ENCODE peak calls at places on chromosome 22, in six cellular contexts. One of them, this sample, is unnamed.

GRCh38 chr22:46649176-46650077 is 29.2 kb downstream of the GRAMD4 start:
- DNase-seq in NCI-H1930: no peak
- DNase-seq in H54: no peak
- DNase-seq in posterior cingulate gyrus: no peak
- DNase-seq in activated CD4-positive, alpha-beta T cell treated with anti-CD3 and anti-CD28 coated beads for 24 hours: no peak
- DNase-seq in DMS153: peak; percentile 79
- DNase-seq in this sample: no peak

GRCh38 chr22:30876221-30876751 is 92.3 kb downstream of the MORC2 start:
- DNase-seq in NCI-H1930: no peak
- DNase-seq in H54: no peak
- DNase-seq in posterior cingulate gyrus: no peak
- DNase-seq in activated CD4-positive, alpha-beta T cell treated with anti-CD3 and anti-CD28 coated beads for 24 hours: no peak
- DNase-seq in DMS153: no peak
- DNase-seq in this sample: no peak

GRCh38 chr22:49107961-49108530 is 719.6 kb downstream of the BRD1 start:
- DNase-seq in NCI-H1930: no peak
- DNase-seq in H54: no peak
- DNase-seq in posterior cingulate gyrus: no peak
- DNase-seq in activated CD4-positive, alpha-beta T cell treated with anti-CD3 and anti-CD28 coated beads for 24 hours: no peak
- DNase-seq in DMS153: no peak
- DNase-seq in this sample: no peak

GRCh38 chr22:41043727-41044126 is 48.7 kb upstream of the EP300 start:
- DNase-seq in NCI-H1930: no peak
- DNase-seq in H54: no peak
- DNase-seq in posterior cingulate gyrus: no peak
- DNase-seq in activated CD4-positive, alpha-beta T cell treated with anti-CD3 and anti-CD28 coated beads for 24 hours: no peak
- DNase-seq in DMS153: no peak
- DNase-seq in this sample: no peak

GRCh38 chr22:31241936-31242335 is 29.8 kb downstream of the LIMK2 start:
- DNase-seq in NCI-H1930: no peak
- DNase-seq in H54: no peak
- DNase-seq in posterior cingulate gyrus: no peak
- DNase-seq in activated CD4-positive, alpha-beta T cell treated with anti-CD3 and anti-CD28 coated beads for 24 hours: no peak
- DNase-seq in DMS153: no peak
- DNase-seq in this sample: no peak

GRCh38 chr22:24495365-24495675 is 188 bp downstream of the UPB1 start:
- DNase-seq in NCI-H1930: no peak
- DNase-seq in H54: no peak
- DNase-seq in posterior cingulate gyrus: no peak
- DNase-seq in activated CD4-positive, alpha-beta T cell treated with anti-CD3 and anti-CD28 coated beads for 24 hours: no peak
- DNase-seq in DMS153: no peak
- DNase-seq in this sample: no peak

GRCh38 chr22:50695421-50696250 is 23.0 kb downstream of the SHANK3 start:
- DNase-seq in NCI-H1930: no peak
- DNase-seq in H54: no peak
- DNase-seq in posterior cingulate gyrus: peak; percentile 6
- DNase-seq in activated CD4-positive, alpha-beta T cell treated with anti-CD3 and anti-CD28 coated beads for 24 hours: no peak
- DNase-seq in DMS153: peak; percentile 19
- DNase-seq in this sample: no peak

GRCh38 chr22:50672471-50673230 is at the start of gene SHANK3:
- DNase-seq in NCI-H1930: no peak
- DNase-seq in H54: no peak
- DNase-seq in posterior cingulate gyrus: no peak
- DNase-seq in activated CD4-positive, alpha-beta T cell treated with anti-CD3 and anti-CD28 coated beads for 24 hours: no peak
- DNase-seq in DMS153: no peak
- DNase-seq in this sample: no peak

GRCh38 chr22:24142241-24142640 is 39.0 kb upstream of the SUSD2 start:
- DNase-seq in NCI-H1930: no peak
- DNase-seq in H54: no peak
- DNase-seq in posterior cingulate gyrus: no peak
- DNase-seq in activated CD4-positive, alpha-beta T cell treated with anti-CD3 and anti-CD28 coated beads for 24 hours: no peak
- DNase-seq in DMS153: no peak
- DNase-seq in this sample: no peak

GRCh38 chr22:44437493-44438015 is 60.5 kb downstream of the RTL6 start:
- DNase-seq in NCI-H1930: no peak
- DNase-seq in H54: peak; percentile 73
- DNase-seq in posterior cingulate gyrus: no peak
- DNase-seq in activated CD4-positive, alpha-beta T cell treated with anti-CD3 and anti-CD28 coated beads for 24 hours: no peak
- DNase-seq in DMS153: no peak
- DNase-seq in this sample: no peak

GRCh38 chr22:17710023-17710422 is 64.2 kb downstream of the BID start:
- DNase-seq in NCI-H1930: no peak
- DNase-seq in H54: no peak
- DNase-seq in posterior cingulate gyrus: no peak
- DNase-seq in activated CD4-positive, alpha-beta T cell treated with anti-CD3 and anti-CD28 coated beads for 24 hours: no peak
- DNase-seq in DMS153: no peak
- DNase-seq in this sample: no peak

GRCh38 chr22:20550851-20551744 is 43.7 kb downstream of the MED15 start:
- DNase-seq in NCI-H1930: no peak
- DNase-seq in H54: no peak
- DNase-seq in posterior cingulate gyrus: peak; percentile 41
- DNase-seq in activated CD4-positive, alpha-beta T cell treated with anti-CD3 and anti-CD28 coated beads for 24 hours: peak; percentile 45
- DNase-seq in DMS153: no peak
- DNase-seq in this sample: peak; percentile 33

GRCh38 chr22:18156878-18157713 is 7.1 kb downstream of the USP18 start:
- DNase-seq in NCI-H1930: peak; percentile 35
- DNase-seq in H54: peak; percentile 87
- DNase-seq in posterior cingulate gyrus: peak; percentile 43
- DNase-seq in activated CD4-positive, alpha-beta T cell treated with anti-CD3 and anti-CD28 coated beads for 24 hours: peak; percentile 42
- DNase-seq in DMS153: peak; percentile 23
- DNase-seq in this sample: peak; percentile 8

GRCh38 chr22:26893711-26894110 is 236.3 kb downstream of the MIAT start:
- DNase-seq in NCI-H1930: no peak
- DNase-seq in H54: no peak
- DNase-seq in posterior cingulate gyrus: no peak
- DNase-seq in activated CD4-positive, alpha-beta T cell treated with anti-CD3 and anti-CD28 coated beads for 24 hours: no peak
- DNase-seq in DMS153: no peak
- DNase-seq in this sample: no peak

GRCh38 chr22:36885474-36885873 is 24.7 kb downstream of the NCF4 start:
- DNase-seq in NCI-H1930: no peak
- DNase-seq in H54: no peak
- DNase-seq in posterior cingulate gyrus: no peak
- DNase-seq in activated CD4-positive, alpha-beta T cell treated with anti-CD3 and anti-CD28 coated beads for 24 hours: no peak
- DNase-seq in DMS153: no peak
- DNase-seq in this sample: no peak

GRCh38 chr22:28048529-28048928 is 129.5 kb upstream of the PITPNB start:
- DNase-seq in NCI-H1930: no peak
- DNase-seq in H54: no peak
- DNase-seq in posterior cingulate gyrus: no peak
- DNase-seq in activated CD4-positive, alpha-beta T cell treated with anti-CD3 and anti-CD28 coated beads for 24 hours: no peak
- DNase-seq in DMS153: no peak
- DNase-seq in this sample: no peak

GRCh38 chr22:50456466-50457234 is 18.2 kb downstream of the SBF1 start:
- DNase-seq in NCI-H1930: no peak
- DNase-seq in H54: no peak
- DNase-seq in posterior cingulate gyrus: no peak
- DNase-seq in activated CD4-positive, alpha-beta T cell treated with anti-CD3 and anti-CD28 coated beads for 24 hours: no peak
- DNase-seq in DMS153: no peak
- DNase-seq in this sample: no peak

GRCh38 chr22:40714514-40714966 is 35.3 kb downstream of the MCHR1 start:
- DNase-seq in NCI-H1930: no peak
- DNase-seq in H54: no peak
- DNase-seq in posterior cingulate gyrus: no peak
- DNase-seq in activated CD4-positive, alpha-beta T cell treated with anti-CD3 and anti-CD28 coated beads for 24 hours: no peak
- DNase-seq in DMS153: no peak
- DNase-seq in this sample: no peak

GRCh38 chr22:37147186-37147990 is 2.3 kb downstream of the IL2RB start:
- DNase-seq in NCI-H1930: no peak
- DNase-seq in H54: no peak
- DNase-seq in posterior cingulate gyrus: no peak
- DNase-seq in activated CD4-positive, alpha-beta T cell treated with anti-CD3 and anti-CD28 coated beads for 24 hours: no peak
- DNase-seq in DMS153: no peak
- DNase-seq in this sample: no peak

GRCh38 chr22:41092023-41092817 is at the start of gene EP300:
- DNase-seq in NCI-H1930: peak; percentile 62
- DNase-seq in H54: peak; percentile 28
- DNase-seq in posterior cingulate gyrus: peak; percentile 72
- DNase-seq in activated CD4-positive, alpha-beta T cell treated with anti-CD3 and anti-CD28 coated beads for 24 hours: peak; percentile 79
- DNase-seq in DMS153: peak; percentile 49
- DNase-seq in this sample: peak; percentile 83

GRCh38 chr22:43955883-43956286 is 643 bp downstream of the SAMM50 start:
- DNase-seq in NCI-H1930: no peak
- DNase-seq in H54: no peak
- DNase-seq in posterior cingulate gyrus: no peak
- DNase-seq in activated CD4-positive, alpha-beta T cell treated with anti-CD3 and anti-CD28 coated beads for 24 hours: no peak
- DNase-seq in DMS153: no peak
- DNase-seq in this sample: peak; percentile 10

GRCh38 chr22:20024225-20025087 is 3.5 kb downstream of the TANGO2 start:
- DNase-seq in NCI-H1930: no peak
- DNase-seq in H54: no peak
- DNase-seq in posterior cingulate gyrus: no peak
- DNase-seq in activated CD4-positive, alpha-beta T cell treated with anti-CD3 and anti-CD28 coated beads for 24 hours: no peak
- DNase-seq in DMS153: no peak
- DNase-seq in this sample: no peak

GRCh38 chr22:44254811-44255210 is 57.9 kb downstream of the SHISAL1 start:
- DNase-seq in NCI-H1930: no peak
- DNase-seq in H54: no peak
- DNase-seq in posterior cingulate gyrus: no peak
- DNase-seq in activated CD4-positive, alpha-beta T cell treated with anti-CD3 and anti-CD28 coated beads for 24 hours: no peak
- DNase-seq in DMS153: no peak
- DNase-seq in this sample: no peak

GRCh38 chr22:37968452-37969251 is 15.2 kb downstream of the POLR2F start:
- DNase-seq in NCI-H1930: no peak
- DNase-seq in H54: no peak
- DNase-seq in posterior cingulate gyrus: peak; percentile 59
- DNase-seq in activated CD4-positive, alpha-beta T cell treated with anti-CD3 and anti-CD28 coated beads for 24 hours: no peak
- DNase-seq in DMS153: no peak
- DNase-seq in this sample: no peak

GRCh38 chr22:45576273-45576625 is 73.6 kb downstream of the FBLN1 start:
- DNase-seq in NCI-H1930: no peak
- DNase-seq in H54: no peak
- DNase-seq in posterior cingulate gyrus: no peak
- DNase-seq in activated CD4-positive, alpha-beta T cell treated with anti-CD3 and anti-CD28 coated beads for 24 hours: no peak
- DNase-seq in DMS153: no peak
- DNase-seq in this sample: no peak

GRCh38 chr22:47021371-47022074 is 259.1 kb downstream of the TBC1D22A start:
- DNase-seq in NCI-H1930: no peak
- DNase-seq in H54: no peak
- DNase-seq in posterior cingulate gyrus: no peak
- DNase-seq in activated CD4-positive, alpha-beta T cell treated with anti-CD3 and anti-CD28 coated beads for 24 hours: no peak
- DNase-seq in DMS153: no peak
- DNase-seq in this sample: no peak

GRCh38 chr22:47275479-47276218 is 513.2 kb downstream of the TBC1D22A start:
- DNase-seq in NCI-H1930: no peak
- DNase-seq in H54: peak; percentile 44
- DNase-seq in posterior cingulate gyrus: no peak
- DNase-seq in activated CD4-positive, alpha-beta T cell treated with anti-CD3 and anti-CD28 coated beads for 24 hours: no peak
- DNase-seq in DMS153: no peak
- DNase-seq in this sample: no peak

GRCh38 chr22:30253205-30253852 is 6.8 kb upstream of the LIF start:
- DNase-seq in NCI-H1930: no peak
- DNase-seq in H54: no peak
- DNase-seq in posterior cingulate gyrus: peak; percentile 43
- DNase-seq in activated CD4-positive, alpha-beta T cell treated with anti-CD3 and anti-CD28 coated beads for 24 hours: no peak
- DNase-seq in DMS153: peak; percentile 83
- DNase-seq in this sample: no peak